ENCODE peak calls at places on chromosomes 7 and 10, in five cellular contexts. One of them, this sample, is unnamed.
A peak's percentile ranks its signal among the peaks of the same experiment; 100 is the strongest.

GRCh38 chr10:104333037-104333727 is 5.1 kb downstream of the ITPRIP start:
- DNase-seq in GM12891: no peak
- DNase-seq in SK-N-SH: peak; percentile 7
- DNase-seq in K562: peak; percentile 65
- DNase-seq in HepG2: no peak
- DNase-seq in this sample: no peak

GRCh38 chr10:71814923-71815411 is 36.1 kb downstream of the PSAP start:
- DNase-seq in SK-N-SH: peak; percentile 51
- DNase-seq in GM12891: no peak
- DNase-seq in HepG2: no peak
- DNase-seq in K562: no peak
- DNase-seq in this sample: no peak

GRCh38 chr10:76397210-76397881 is 965.9 kb downstream of the LRMDA start:
- DNase-seq in K562: no peak
- DNase-seq in HepG2: no peak
- DNase-seq in SK-N-SH: no peak
- DNase-seq in GM12891: no peak
- DNase-seq in this sample: no peak

GRCh38 chr7:90250601-90251303 is 5.8 kb downstream of the CFAP69 start:
- DNase-seq in SK-N-SH: no peak
- DNase-seq in K562: no peak
- DNase-seq in HepG2: no peak
- DNase-seq in GM12891: no peak
- DNase-seq in this sample: no peak

GRCh38 chr10:92972066-92972870 is 88.3 kb upstream of the CYP26C1 start:
- DNase-seq in K562: peak; percentile 84
- DNase-seq in GM12891: no peak
- DNase-seq in SK-N-SH: no peak
- DNase-seq in HepG2: peak; percentile 80
- DNase-seq in this sample: no peak

GRCh38 chr10:119803264-119803663 is 69.4 kb downstream of the MCMBP start:
- DNase-seq in K562: no peak
- DNase-seq in SK-N-SH: no peak
- DNase-seq in GM12891: no peak
- DNase-seq in HepG2: no peak
- DNase-seq in this sample: no peak

GRCh38 chr7:14861456-14861855 is 41.1 kb downstream of the DGKB start:
- DNase-seq in HepG2: no peak
- DNase-seq in GM12891: no peak
- DNase-seq in K562: no peak
- DNase-seq in SK-N-SH: no peak
- DNase-seq in this sample: no peak

GRCh38 chr7:112201421-112201820 is 4.8 kb downstream of the DOCK4 start:
- DNase-seq in K562: no peak
- DNase-seq in SK-N-SH: no peak
- DNase-seq in GM12891: no peak
- DNase-seq in HepG2: no peak
- DNase-seq in this sample: no peak

GRCh38 chr7:87450706-87451105 is 24.8 kb downstream of the ABCB4 start:
- DNase-seq in K562: no peak
- DNase-seq in SK-N-SH: no peak
- DNase-seq in HepG2: no peak
- DNase-seq in GM12891: no peak
- DNase-seq in this sample: no peak

GRCh38 chr10:132544744-132545658 is 7.4 kb downstream of the INPP5A start:
- DNase-seq in GM12891: no peak
- DNase-seq in K562: peak; percentile 40
- DNase-seq in SK-N-SH: no peak
- DNase-seq in HepG2: no peak
- DNase-seq in this sample: no peak

DNA sequence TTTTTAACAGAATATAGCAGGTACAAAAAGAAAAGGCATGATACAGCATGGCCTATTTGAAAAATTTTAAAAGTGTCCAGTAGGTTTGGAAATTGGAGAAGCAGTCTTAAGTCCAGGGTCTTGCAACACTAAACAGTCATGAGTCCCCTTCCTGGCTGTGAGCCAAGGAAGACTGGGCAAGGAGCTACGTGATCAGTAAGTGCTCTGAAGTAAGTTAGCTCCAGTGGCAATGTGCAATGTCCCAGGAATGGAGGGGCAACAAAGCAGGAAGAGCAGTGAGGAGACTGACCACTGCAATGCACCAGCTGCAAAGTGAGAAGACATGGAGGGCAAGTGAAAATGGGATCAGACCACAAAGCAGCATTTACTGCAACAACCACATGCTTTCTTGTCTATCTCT is 72.9 kb upstream of the GRID1 start:
- DNase-seq in GM12891: no peak
- DNase-seq in HepG2: peak; percentile 66
- DNase-seq in K562: peak; percentile 6
- DNase-seq in SK-N-SH: no peak
- DNase-seq in this sample: no peak
- TF ChIP-seq TAF1 in GM12891: no peak
- TF ChIP-seq TAF1 in HepG2: peak; percentile 21
- TF ChIP-seq TAF1 in K562: no peak
- TF ChIP-seq TAF1 in SK-N-SH: no peak
- TF ChIP-seq TAF1 in this sample: no peak

GRCh38 chr10:1529806-1530413 is 207.4 kb downstream of the ADARB2 start:
- DNase-seq in GM12891: no peak
- DNase-seq in HepG2: no peak
- DNase-seq in K562: no peak
- DNase-seq in SK-N-SH: no peak
- DNase-seq in this sample: no peak

GRCh38 chr10:1525354-1526162 is 211.8 kb downstream of the ADARB2 start:
- DNase-seq in GM12891: no peak
- DNase-seq in K562: no peak
- DNase-seq in SK-N-SH: no peak
- DNase-seq in HepG2: no peak
- DNase-seq in this sample: no peak

GRCh38 chr10:1527951-1528350 is 209.4 kb downstream of the ADARB2 start:
- DNase-seq in K562: no peak
- DNase-seq in SK-N-SH: no peak
- DNase-seq in HepG2: no peak
- DNase-seq in GM12891: no peak
- DNase-seq in this sample: no peak

GRCh38 chr10:1522237-1522636 is 215.1 kb downstream of the ADARB2 start:
- DNase-seq in HepG2: no peak
- DNase-seq in K562: no peak
- DNase-seq in SK-N-SH: no peak
- DNase-seq in GM12891: no peak
- DNase-seq in this sample: no peak

DNA sequence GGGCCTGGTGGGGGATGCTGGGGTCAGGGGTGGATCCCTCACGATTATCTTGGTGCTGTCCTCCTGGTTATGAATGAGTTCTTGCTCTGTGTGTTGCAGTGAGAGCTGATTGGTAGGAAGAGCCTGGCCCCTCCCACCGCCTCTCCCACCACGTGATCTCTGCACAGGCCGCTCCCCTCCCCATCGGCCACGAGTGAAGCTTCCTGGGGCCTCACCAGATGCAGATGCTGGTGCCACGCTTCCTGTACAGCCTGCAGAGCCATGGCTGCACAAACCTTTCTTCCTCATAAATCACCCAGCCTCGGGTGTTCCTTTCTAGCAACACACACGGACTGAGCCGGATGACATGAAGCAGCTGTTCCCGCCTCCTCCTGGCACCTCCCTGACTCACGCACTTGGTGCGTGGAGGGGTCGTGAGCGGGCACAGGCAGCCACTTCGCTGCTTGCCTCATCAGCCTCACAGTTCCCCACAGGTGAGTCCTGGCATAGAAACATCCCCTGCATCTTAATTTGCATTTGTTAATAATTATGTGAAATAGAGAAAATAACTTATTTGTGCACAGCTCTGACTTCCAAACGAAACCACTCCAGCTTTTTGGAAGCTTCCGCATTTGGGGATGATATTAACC is 210.8 kb downstream of the ADARB2 start:
- DNase-seq in K562: peak; percentile 12
- DNase-seq in SK-N-SH: no peak
- DNase-seq in GM12891: no peak
- DNase-seq in HepG2: no peak
- DNase-seq in this sample: no peak
- TF ChIP-seq TAF1 in K562: no peak
- TF ChIP-seq TAF1 in SK-N-SH: no peak
- TF ChIP-seq TAF1 in GM12891: no peak
- TF ChIP-seq TAF1 in HepG2: no peak
- TF ChIP-seq TAF1 in this sample: no peak

GRCh38 chr7:96417784-96418183 is 95.9 kb upstream of the SLC25A13 start:
- DNase-seq in K562: no peak
- DNase-seq in SK-N-SH: no peak
- DNase-seq in GM12891: no peak
- DNase-seq in HepG2: no peak
- DNase-seq in this sample: no peak

GRCh38 chr7:96415293-96415940 is 93.5 kb upstream of the SLC25A13 start:
- DNase-seq in GM12891: no peak
- DNase-seq in SK-N-SH: no peak
- DNase-seq in HepG2: peak; percentile 96
- DNase-seq in K562: no peak
- DNase-seq in this sample: no peak

GRCh38 chr7:96418600-96418999 is 96.7 kb upstream of the SLC25A13 start:
- DNase-seq in HepG2: no peak
- DNase-seq in K562: no peak
- DNase-seq in GM12891: no peak
- DNase-seq in SK-N-SH: no peak
- DNase-seq in this sample: no peak

GRCh38 chr7:96416599-96416998 is 94.7 kb upstream of the SLC25A13 start:
- DNase-seq in K562: no peak
- DNase-seq in GM12891: no peak
- DNase-seq in HepG2: peak; percentile 67
- DNase-seq in SK-N-SH: peak; percentile 44
- DNase-seq in this sample: no peak

GRCh38 chr7:96414931-96415292 is 93.0 kb upstream of the SLC25A13 start:
- DNase-seq in GM12891: peak; percentile 14
- DNase-seq in SK-N-SH: peak; percentile 51
- DNase-seq in K562: peak; percentile 66
- DNase-seq in HepG2: peak; percentile 71
- DNase-seq in this sample: no peak
- TF ChIP-seq TAF1 in GM12891: no peak
- TF ChIP-seq TAF1 in SK-N-SH: no peak
- TF ChIP-seq TAF1 in K562: no peak
- TF ChIP-seq TAF1 in HepG2: no peak
- TF ChIP-seq TAF1 in this sample: no peak

GRCh38 chr7:42925630-42926029 is 6.3 kb downstream of the PSMA2 start:
- DNase-seq in GM12891: no peak
- DNase-seq in SK-N-SH: no peak
- DNase-seq in HepG2: no peak
- DNase-seq in K562: no peak
- DNase-seq in this sample: no peak

GRCh38 chr7:42928754-42929153 is 3.2 kb downstream of the PSMA2 start:
- DNase-seq in K562: no peak
- DNase-seq in HepG2: no peak
- DNase-seq in SK-N-SH: no peak
- DNase-seq in GM12891: no peak
- DNase-seq in this sample: no peak

GRCh38 chr7:42929449-42929848 is 2.5 kb downstream of the PSMA2 start:
- DNase-seq in K562: no peak
- DNase-seq in HepG2: no peak
- DNase-seq in GM12891: no peak
- DNase-seq in SK-N-SH: no peak
- DNase-seq in this sample: no peak

GRCh38 chr7:42924223-42924877 is 7.6 kb downstream of the PSMA2 start:
- DNase-seq in SK-N-SH: no peak
- DNase-seq in K562: no peak
- DNase-seq in HepG2: no peak
- DNase-seq in GM12891: no peak
- DNase-seq in this sample: no peak

DNA sequence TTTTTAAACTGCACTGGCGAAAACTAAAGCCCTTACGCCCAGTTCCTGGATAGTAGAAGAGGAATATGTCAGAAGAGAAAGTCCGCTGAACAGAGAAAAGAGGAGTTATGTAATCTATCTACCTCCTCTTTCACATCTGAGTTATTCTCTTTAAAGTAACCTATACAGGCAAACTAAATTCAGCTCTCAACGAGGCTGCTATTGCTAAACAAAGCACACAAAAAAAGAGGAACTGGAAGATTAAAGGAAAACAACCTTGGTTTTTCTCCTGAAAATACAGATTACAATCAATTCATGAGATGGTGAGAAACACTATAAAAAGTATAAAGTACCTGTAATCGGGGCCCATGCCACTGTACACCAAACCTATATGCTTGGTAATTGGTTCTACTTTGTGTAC is 5.8 kb downstream of the PSMA2 start:
- DNase-seq in SK-N-SH: no peak
- DNase-seq in GM12891: no peak
- DNase-seq in K562: no peak
- DNase-seq in HepG2: no peak
- DNase-seq in this sample: no peak
- TF ChIP-seq TAF1 in SK-N-SH: no peak
- TF ChIP-seq TAF1 in GM12891: no peak
- TF ChIP-seq TAF1 in K562: no peak
- TF ChIP-seq TAF1 in HepG2: no peak
- TF ChIP-seq TAF1 in this sample: no peak